ENCODE peak calls at places on chromosomes 13 and 19, in ten cellular contexts. Q is ELR; L is stimulated activated CD4-positive, alpha-beta T cell treated with anti-CD3 and anti-CD28 coated beads, Interleukin-12 subunit alpha, Interleukin-12 subunit beta, amount 100 ng/mL, for 48 hours; B is Calu3; A is heart left ventricle; M is right lobe of liver; U is omental fat pad; S is stimulated activated CD8-positive, alpha-beta memory T cell treated with anti-CD3 and anti-CD28 coated beads, Interleukin-15, amount 100 ng/mL, for 24 hours; T is EL; C is T-helper 9 cell. I is an unnamed sample.

GRCh38 chr19:49588370-49589122 is 2.4 kb upstream of the PRR12 start:
- DNase-seq in B (no peak), T (no peak), Q (no peak), C (peak; percentile 16), M (peak; percentile 26), S (no peak), U (no peak), L (no peak), A (no peak), I (no peak)

GRCh38 chr19:2253106-2254051 is 2.8 kb downstream of the JSRP1 start:
- DNase-seq in C (no peak), L (no peak), U (no peak), Q (no peak), T (no peak), M (no peak), A (no peak), B (no peak), S (no peak), I (no peak)

GRCh38 chr13:112248909-112249592 is 127.1 kb upstream of the SPACA7 start:
- DNase-seq in M (peak; percentile 43), Q (no peak), L (no peak), U (no peak), A (no peak), S (no peak), T (no peak), C (no peak), B (no peak), I (no peak)

GRCh38 chr13:25675060-25675459 is 303.3 kb downstream of the ATP8A2 start:
- DNase-seq in B (no peak), S (no peak), A (no peak), M (no peak), L (no peak), U (no peak), Q (no peak), T (no peak), C (no peak), I (no peak)

GRCh38 chr13:87344176-87344575 is 327.0 kb upstream of the SLITRK5 start:
- DNase-seq in M (no peak), L (no peak), C (no peak), T (no peak), Q (peak; percentile 57), U (no peak), B (no peak), S (no peak), A (no peak), I (no peak)

GRCh38 chr19:57031156-57031555 is 88.6 kb upstream of the USP29 start:
- DNase-seq in M (no peak), Q (no peak), B (no peak), C (no peak), A (no peak), S (no peak), L (no peak), T (no peak), U (no peak), I (no peak)

GRCh38 chr19:4014541-4015491 is 7.3 kb downstream of the PIAS4 start:
- DNase-seq in C (peak; percentile 20), L (no peak), M (no peak), A (peak; percentile 84), Q (no peak), T (no peak), S (no peak), B (no peak), U (no peak), I (no peak)

GRCh38 chr19:10517760-10518443 is 655 bp upstream of the S1PR5 start:
- DNase-seq in T (peak; percentile 46), S (no peak), L (no peak), M (no peak), Q (peak; percentile 43), A (peak; percentile 39), B (peak; percentile 5), C (no peak), U (no peak), I (no peak)

GRCh38 chr13:23632741-23633140 is 62.5 kb downstream of the TNFRSF19 start:
- DNase-seq in S (no peak), Q (no peak), A (no peak), B (no peak), C (no peak), U (no peak), T (no peak), M (no peak), L (no peak), I (no peak)

GRCh38 chr13:76969488-76970365 is 21.4 kb downstream of the ACOD1 start:
- DNase-seq in L (no peak), U (no peak), A (no peak), T (peak; percentile 14), S (no peak), B (no peak), Q (peak; percentile 24), M (no peak), C (no peak), I (no peak)

GRCh38 chr19:16327911-16328823 is 3.5 kb downstream of the KLF2 start:
- DNase-seq in Q (peak; percentile 84), U (peak; percentile 66), L (no peak), B (no peak), M (peak; percentile 74), A (peak; percentile 76), S (no peak), T (peak; percentile 46), C (peak; percentile 41), I (no peak)

GRCh38 chr13:30659980-30660379 is 42.3 kb downstream of the USPL1 start:
- DNase-seq in C (no peak), T (no peak), A (no peak), S (no peak), M (no peak), L (no peak), Q (no peak), U (no peak), B (no peak), I (no peak)

GRCh38 chr19:45601115-45601514 is 897 bp downstream of the GPR4 start:
- DNase-seq in T (peak; percentile 49), U (no peak), Q (peak; percentile 61), S (no peak), M (no peak), C (no peak), A (peak; percentile 51), B (no peak), L (no peak), I (no peak)

GRCh38 chr19:38975861-38976271 is 324 bp upstream of the FBXO17 start:
- DNase-seq in L (no peak), A (no peak), T (peak; percentile 50), Q (peak; percentile 45), S (no peak), M (no peak), B (peak; percentile 47), U (no peak), C (no peak), I (no peak)

GRCh38 chr19:3175761-3176714 is 2.5 kb upstream of the S1PR4 start:
- DNase-seq in M (no peak), B (peak; percentile 73), C (no peak), T (peak; percentile 90), Q (peak; percentile 94), S (no peak), L (no peak), U (no peak), A (no peak), I (peak; percentile 65)

GRCh38 chr19:39434123-39435076 is 1.3 kb downstream of the RPS16 start:
- DNase-seq in C (no peak), M (no peak), T (no peak), S (no peak), A (no peak), B (no peak), Q (peak; percentile 37), L (no peak), U (no peak), I (no peak)

GRCh38 chr19:17405250-17406038 is at the start of gene BST2:
- DNase-seq in U (no peak), B (no peak), A (peak; percentile 69), M (peak; percentile 68), S (no peak), L (peak; percentile 39), C (no peak), T (peak; percentile 93), Q (peak; percentile 56), I (no peak)

GRCh38 chr19:3642987-3643386 is 16.4 kb upstream of the CACTIN start:
- DNase-seq in C (no peak), A (no peak), L (no peak), U (no peak), T (no peak), M (no peak), S (no peak), B (no peak), Q (peak; percentile 35), I (peak; percentile 67)

GRCh38 chr19:2385053-2385721 is 25.1 kb downstream of the TMPRSS9 start:
- DNase-seq in M (no peak), Q (peak; percentile 92), C (no peak), A (no peak), L (no peak), U (no peak), B (peak; percentile 46), T (peak; percentile 87), S (no peak), I (peak; percentile 97)

GRCh38 chr19:5432687-5433086 is 22.5 kb upstream of the ZNRF4 start:
- DNase-seq in U (no peak), L (no peak), S (no peak), B (no peak), C (no peak), T (no peak), A (no peak), M (no peak), Q (no peak), I (no peak)

GRCh38 chr19:3163230-3163886 is 15.2 kb upstream of the S1PR4 start:
- DNase-seq in L (peak; percentile 59), Q (peak; percentile 82), M (peak; percentile 71), B (peak; percentile 62), C (peak; percentile 61), T (peak; percentile 70), A (peak; percentile 67), U (no peak), S (no peak), I (no peak)

GRCh38 chr19:13018037-13018914 is 23.0 kb downstream of the NFIX start:
- DNase-seq in A (peak; percentile 74), M (no peak), S (no peak), L (no peak), Q (no peak), T (peak; percentile 23), B (no peak), C (no peak), U (no peak), I (no peak)

GRCh38 chr13:24127116-24127631 is 33.3 kb upstream of the SPATA13 start:
- DNase-seq in B (peak; percentile 73), M (peak; percentile 46), U (no peak), Q (peak; percentile 33), T (no peak), A (no peak), L (no peak), C (no peak), S (no peak), I (no peak)

GRCh38 chr13:100620792-100621191 is 32.2 kb upstream of the GGACT start:
- DNase-seq in L (no peak), B (no peak), A (no peak), Q (no peak), S (no peak), M (no peak), C (no peak), T (no peak), U (no peak), I (no peak)

GRCh38 chr19:46489445-46490272 is 6.0 kb downstream of the PNMA8B start:
- DNase-seq in L (no peak), S (no peak), T (peak; percentile 57), U (no peak), B (no peak), Q (no peak), A (peak; percentile 63), C (no peak), M (peak; percentile 63), I (no peak)

GRCh38 chr13:32902898-32903297 is 113.3 kb upstream of the KL start:
- DNase-seq in T (peak; percentile 33), U (no peak), L (no peak), B (no peak), C (no peak), S (no peak), A (peak; percentile 90), Q (no peak), M (no peak), I (no peak)

GRCh38 chr19:53864308-53864836 is 3.3 kb upstream of the MYADM start:
- DNase-seq in T (no peak), S (no peak), C (no peak), L (no peak), U (no peak), B (peak; percentile 73), Q (no peak), A (no peak), M (no peak), I (no peak)

GRCh38 chr19:23998568-23998967 is 83.9 kb downstream of the ZNF726 start:
- DNase-seq in T (no peak), Q (no peak), M (no peak), A (no peak), S (no peak), U (no peak), L (no peak), B (no peak), C (no peak), I (no peak)